ENCODE peak calls at places on chromosomes 16 and 17, in four cellular contexts. One of them, this sample, is unnamed.

GRCh38 chr16:88884569-88885271 is 18.3 kb upstream of the PABPN1L start:
- DNase-seq in Calu3: no peak
- DNase-seq in fibroblast of lung: no peak
- DNase-seq in uterus: no peak
- DNase-seq in this sample: no peak

GRCh38 chr16:57859331-57859730 is 57.0 kb upstream of the KIFC3 start:
- DNase-seq in Calu3: peak; percentile 49
- DNase-seq in fibroblast of lung: peak; percentile 18
- DNase-seq in uterus: no peak
- DNase-seq in this sample: no peak

GRCh38 chr16:49203361-49203760 is 78.3 kb downstream of the CBLN1 start:
- DNase-seq in Calu3: no peak
- DNase-seq in fibroblast of lung: no peak
- DNase-seq in uterus: no peak
- DNase-seq in this sample: no peak

GRCh38 chr17:69175812-69176517 is 34.3 kb upstream of the ABCA6 start:
- DNase-seq in Calu3: peak; percentile 24
- DNase-seq in fibroblast of lung: peak; percentile 88
- DNase-seq in uterus: no peak
- DNase-seq in this sample: no peak

GRCh38 chr17:29640413-29640812 is 17.7 kb upstream of the CORO6 start:
- DNase-seq in Calu3: no peak
- DNase-seq in fibroblast of lung: peak; percentile 46
- DNase-seq in uterus: no peak
- DNase-seq in this sample: no peak

GRCh38 chr16:57534881-57535658 is 1.3 kb downstream of the CCDC102A start:
- DNase-seq in Calu3: no peak
- DNase-seq in fibroblast of lung: no peak
- DNase-seq in uterus: peak; percentile 49
- DNase-seq in this sample: no peak

GRCh38 chr17:42541041-42541833 is 5.2 kb downstream of the NAGLU start:
- DNase-seq in Calu3: no peak
- DNase-seq in fibroblast of lung: no peak
- DNase-seq in uterus: no peak
- DNase-seq in this sample: peak; percentile 87

GRCh38 chr17:72351884-72352346 is 231.1 kb downstream of the SOX9 start:
- DNase-seq in Calu3: no peak
- DNase-seq in fibroblast of lung: no peak
- DNase-seq in uterus: no peak
- DNase-seq in this sample: no peak

GRCh38 chr17:77353684-77354419 is 213.1 kb downstream of the SEC14L1 start:
- DNase-seq in Calu3: no peak
- DNase-seq in fibroblast of lung: no peak
- DNase-seq in uterus: peak; percentile 26
- DNase-seq in this sample: no peak

GRCh38 chr16:19595043-19595767 is 39.7 kb downstream of the VPS35L start:
- DNase-seq in Calu3: peak; percentile 78
- DNase-seq in fibroblast of lung: peak; percentile 12
- DNase-seq in uterus: peak; percentile 20
- DNase-seq in this sample: no peak

GRCh38 chr16:24075929-24076716 is 180.0 kb upstream of the CACNG3 start:
- DNase-seq in Calu3: peak; percentile 26
- DNase-seq in fibroblast of lung: no peak
- DNase-seq in uterus: no peak
- DNase-seq in this sample: no peak

GRCh38 chr17:49168706-49169105 is 36.1 kb downstream of the B4GALNT2 start:
- DNase-seq in Calu3: no peak
- DNase-seq in fibroblast of lung: no peak
- DNase-seq in uterus: no peak
- DNase-seq in this sample: no peak

GRCh38 chr17:67475161-67475887 is 98.2 kb downstream of the PITPNC1 start:
- DNase-seq in Calu3: peak; percentile 80
- DNase-seq in fibroblast of lung: peak; percentile 80
- DNase-seq in uterus: peak; percentile 53
- DNase-seq in this sample: peak; percentile 84

GRCh38 chr17:80151333-80151732 is 4.4 kb upstream of the EIF4A3 start:
- DNase-seq in Calu3: no peak
- DNase-seq in fibroblast of lung: peak; percentile 84
- DNase-seq in uterus: no peak
- DNase-seq in this sample: no peak

GRCh38 chr16:2364638-2365210 is 24.2 kb upstream of the ABCA3 start:
- DNase-seq in Calu3: no peak
- DNase-seq in fibroblast of lung: no peak
- DNase-seq in uterus: no peak
- DNase-seq in this sample: peak; percentile 42

GRCh38 chr16:3789375-3790067 is 72.2 kb upstream of the TRAP1 start:
- DNase-seq in Calu3: no peak
- DNase-seq in fibroblast of lung: no peak
- DNase-seq in uterus: no peak
- DNase-seq in this sample: no peak

GRCh38 chr16:47375423-47375822 is 85.4 kb downstream of the ITFG1 start:
- DNase-seq in Calu3: no peak
- DNase-seq in fibroblast of lung: no peak
- DNase-seq in uterus: no peak
- DNase-seq in this sample: no peak

DNA sequence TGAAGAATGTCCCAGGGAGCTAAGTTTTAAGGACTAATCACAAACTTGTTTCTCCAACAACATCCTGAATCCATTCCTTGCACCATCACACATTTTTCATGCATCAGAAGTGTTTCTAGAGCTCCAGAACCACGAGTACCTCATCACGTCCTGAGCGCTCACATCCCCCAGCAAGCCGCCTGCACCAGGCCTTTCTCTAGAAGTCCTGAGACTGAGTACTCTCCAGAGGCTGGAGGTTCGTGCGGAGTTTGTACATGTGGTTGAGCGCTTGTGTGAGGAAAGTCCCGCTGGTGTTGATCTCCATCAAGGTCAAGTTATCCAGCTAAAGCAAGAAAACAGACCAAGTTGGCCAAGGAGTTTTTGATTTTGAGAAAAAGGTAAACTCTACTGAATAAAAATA is 10.7 kb downstream of the GINS2 start:
- DNase-seq in Calu3: no peak
- DNase-seq in fibroblast of lung: no peak
- DNase-seq in uterus: no peak
- DNase-seq in this sample: no peak
- TF ChIP-seq CTCF in Calu3: no peak
- TF ChIP-seq CTCF in fibroblast of lung: no peak
- TF ChIP-seq CTCF in uterus: no peak
- TF ChIP-seq CTCF in this sample: no peak

GRCh38 chr16:67807148-67807682 is 526 bp downstream of the TSNAXIP1 start:
- DNase-seq in Calu3: no peak
- DNase-seq in fibroblast of lung: no peak
- DNase-seq in uterus: no peak
- DNase-seq in this sample: peak; percentile 32
- TF ChIP-seq CTCF in Calu3: no peak
- TF ChIP-seq CTCF in fibroblast of lung: peak; percentile 10
- TF ChIP-seq CTCF in uterus: no peak
- TF ChIP-seq CTCF in this sample: no peak

GRCh38 chr17:73616873-73617430 is 27.3 kb downstream of the SDK2 start:
- DNase-seq in Calu3: no peak
- DNase-seq in fibroblast of lung: no peak
- DNase-seq in uterus: no peak
- DNase-seq in this sample: no peak

GRCh38 chr17:73621685-73622084 is 22.6 kb downstream of the SDK2 start:
- DNase-seq in Calu3: no peak
- DNase-seq in fibroblast of lung: no peak
- DNase-seq in uterus: no peak
- DNase-seq in this sample: no peak

GRCh38 chr17:73622381-73622780 is 21.9 kb downstream of the SDK2 start:
- DNase-seq in Calu3: no peak
- DNase-seq in fibroblast of lung: no peak
- DNase-seq in uterus: no peak
- DNase-seq in this sample: no peak

GRCh38 chr17:73623247-73623646 is 21.0 kb downstream of the SDK2 start:
- DNase-seq in Calu3: no peak
- DNase-seq in fibroblast of lung: no peak
- DNase-seq in uterus: no peak
- DNase-seq in this sample: no peak

GRCh38 chr17:73620414-73620813 is 23.8 kb downstream of the SDK2 start:
- DNase-seq in Calu3: no peak
- DNase-seq in fibroblast of lung: no peak
- DNase-seq in uterus: no peak
- DNase-seq in this sample: no peak
- TF ChIP-seq CTCF in Calu3: no peak
- TF ChIP-seq CTCF in fibroblast of lung: no peak
- TF ChIP-seq CTCF in uterus: no peak
- TF ChIP-seq CTCF in this sample: no peak

GRCh38 chr16:27642753-27643152 is 92.8 kb downstream of the KATNIP start:
- DNase-seq in Calu3: peak; percentile 15
- DNase-seq in fibroblast of lung: peak; percentile 52
- DNase-seq in uterus: no peak
- DNase-seq in this sample: no peak
- TF ChIP-seq CTCF in Calu3: no peak
- TF ChIP-seq CTCF in fibroblast of lung: peak; percentile 26
- TF ChIP-seq CTCF in uterus: no peak
- TF ChIP-seq CTCF in this sample: peak; percentile 11

This sample was measured in LNCaP clone FGC.